ENCODE peak calls at places on chromosomes 3 and 15, in five cellular contexts. H is AG04450, C is kidney, K is upper lobe of right lung, J is Karpas-422. I is an unnamed sample. For H3K9me3, the result is how much of the 10 kb centered on the place peaks cover.

GRCh38 chr3:76824658-76825310 is 215.1 kb upstream of the ROBO2 start:
- DNase-seq in H (no peak), K (no peak), C (no peak), J (no peak), I (no peak)

GRCh38 chr3:160163259-160163878 is 61.9 kb upstream of the C3orf80 start:
- DNase-seq in H (peak), C (no peak), K (no peak), J (peak), I (no peak)

GRCh38 chr15:70236306-70237103 is 138.8 kb upstream of the TLE3 start:
- DNase-seq in C (no peak), H (peak), J (no peak), K (no peak), I (no peak)

GRCh38 chr3:94643400-94643799 is 580.5 kb downstream of the NSUN3 start:
- DNase-seq in J (no peak), K (no peak), H (no peak), C (no peak), I (no peak)

GRCh38 chr3:143811602-143812001 is 36.7 kb downstream of the SLC9A9 start:
- DNase-seq in J (no peak), H (no peak), C (no peak), K (no peak), I (peak)

GRCh38 chr3:189689625-189690024 is 58.4 kb downstream of the TP63 start:
- DNase-seq in J (no peak), C (no peak), K (no peak), H (no peak), I (no peak)

GRCh38 chr15:79154491-79155182 is 64.1 kb upstream of the RASGRF1 start:
- DNase-seq in C (no peak), H (no peak), J (peak), K (no peak), I (no peak)

GRCh38 chr15:29065571-29065970 is 179.8 kb downstream of the APBA2 start:
- DNase-seq in H (no peak), K (peak), J (no peak), C (no peak), I (no peak)

GRCh38 chr3:121592856-121593702 is at the start of gene FBXO40:
- DNase-seq in C (no peak), H (no peak), J (peak), K (no peak), I (peak)

GRCh38 chr3:122793568-122794416 is at the start of gene HSPBAP1:
- DNase-seq in K (peak), H (peak), J (peak), C (peak), I (peak)

GRCh38 chr3:38311941-38312340 is 29.8 kb downstream of the SLC22A14 start:
- DNase-seq in H (no peak), C (no peak), J (no peak), K (no peak), I (no peak)

GRCh38 chr3:46675843-46676567 is 17.5 kb downstream of the ALS2CL start:
- DNase-seq in K (peak), J (no peak), C (peak), H (no peak), I (peak)

GRCh38 chr3:79039192-79039591 is 728.6 kb downstream of the ROBO1 start:
- DNase-seq in C (no peak), J (no peak), K (no peak), H (no peak), I (no peak)

GRCh38 chr3:155664922-155665695 is 79.8 kb downstream of the PLCH1 start:
- DNase-seq in J (no peak), H (peak), C (no peak), K (no peak), I (peak)

GRCh38 chr15:41936649-41937567 is 35.4 kb downstream of the EHD4 start:
- DNase-seq in C (no peak), J (no peak), K (no peak), H (no peak), I (no peak)

GRCh38 chr3:25783661-25784512 is 644 bp upstream of the NGLY1 start:
- DNase-seq in C (peak), H (no peak), J (peak), K (no peak), I (peak)

GRCh38 chr15:36925671-36926421 is 174.5 kb downstream of the MEIS2 start:
- DNase-seq in K (no peak), J (no peak), C (no peak), H (no peak), I (no peak)

GRCh38 chr3:8746780-8747345 is 13.3 kb downstream of the CAV3 start:
- DNase-seq in K (no peak), H (no peak), J (no peak), C (no peak), I (no peak)

GRCh38 chr3:131303848-131304247 is 77.7 kb upstream of the NUDT16 start:
- DNase-seq in J (no peak), H (no peak), K (no peak), C (no peak), I (no peak)

GRCh38 chr15:90716317-90716975 is 700 bp upstream of the BLM start:
- DNase-seq in H (no peak), J (peak), C (no peak), K (no peak), I (no peak)

GRCh38 chr3:62415312-62415791 is 42.0 kb upstream of the FEZF2 start:
- DNase-seq in H (no peak), K (no peak), C (no peak), J (no peak), I (no peak)

GRCh38 chr3:45795882-45796765 is at the start of gene SLC6A20:
- DNase-seq in K (peak), H (no peak), J (no peak), C (no peak), I (no peak)

GRCh38 chr15:101455291-101455916 is 34.1 kb downstream of the PCSK6 start:
- DNase-seq in H (no peak), J (no peak), K (no peak), C (peak), I (peak)

GRCh38 chr15:89083246-89083645 is 5.0 kb upstream of the ABHD2 start:
- DNase-seq in J (no peak), K (no peak), C (no peak), H (no peak), I (no peak)

GRCh38 chr15:42159381-42160015 is 3.1 kb upstream of the PLA2G4F start:
- DNase-seq in J (no peak), K (peak), C (no peak), H (no peak), I (peak)

GRCh38 chr15:52021128-52021671 is 2.2 kb downstream of the MAPK6 start:
- DNase-seq in J (peak), K (no peak), C (no peak), H (peak), I (no peak)

GRCh38 chr3:71097557-71097956 is 486.0 kb downstream of the FOXP1 start:
- DNase-seq in H (no peak), K (no peak), C (no peak), J (no peak), I (no peak)

GRCh38 chr3:157317895-157318294 is 118.8 kb upstream of the PTX3 start:
- DNase-seq in J (no peak), C (no peak), H (no peak), K (no peak), I (no peak)

GRCh38 chr3:179551383-179551782 is 11.3 kb upstream of the ACTL6A start:
- DNase-seq in H (no peak), J (peak), C (no peak), K (no peak), I (no peak)

GRCh38 chr3:76010252-76010651 is 224.9 kb upstream of the ZNF717 start:
- DNase-seq in J (no peak), H (no peak), K (no peak), C (no peak), I (no peak)

GRCh38 chr3:29525254-29525881 is 244.5 kb downstream of the RBMS3 start:
- DNase-seq in J (no peak), H (no peak), K (no peak), C (peak), I (peak)

DNA sequence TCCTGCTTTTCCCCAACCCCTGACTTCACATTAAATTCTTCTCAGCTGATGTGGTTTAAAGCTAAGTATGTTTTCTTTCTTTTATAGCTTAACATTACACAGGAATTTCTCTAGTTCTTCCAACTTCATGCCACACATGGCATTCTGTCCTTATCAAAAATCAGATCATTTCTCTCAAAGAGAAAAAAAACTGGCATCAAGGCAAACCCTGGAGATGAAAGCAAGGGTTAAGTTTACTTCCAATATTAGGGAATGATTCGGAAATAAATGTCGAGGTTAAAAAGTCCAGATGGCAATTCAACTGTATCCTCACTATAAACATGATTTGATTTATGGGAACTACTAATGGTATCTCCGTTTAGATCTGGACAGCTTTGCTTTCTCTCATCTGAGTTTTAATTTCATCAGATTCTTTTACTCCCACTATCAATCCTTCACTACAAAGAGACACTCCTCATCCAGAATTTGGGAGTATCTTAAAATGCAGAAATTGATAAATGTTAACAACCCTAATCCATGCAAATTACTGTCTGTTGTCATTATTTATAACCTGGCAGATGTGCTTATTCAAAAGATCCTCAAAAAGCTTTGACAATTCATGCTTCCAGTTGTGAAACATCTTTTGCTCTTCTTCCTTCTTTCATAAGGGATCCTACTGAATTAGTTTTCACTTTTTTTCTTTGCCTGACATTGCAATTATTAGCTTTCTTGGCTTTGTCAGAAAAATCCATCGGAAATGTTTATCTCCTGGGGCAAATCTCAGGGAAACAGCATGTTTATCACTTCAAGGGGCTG is 903.1 kb downstream of the MCTP2 start:
- DNase-seq in H (no peak), J (no peak), C (no peak), K (no peak), I (no peak)
- H3K9me3 ChIP-seq in H (under half), J (under half), C (under half), K (under half), I (under half)

GRCh38 chr15:59352683-59353082 is 20.0 kb downstream of the MYO1E start:
- DNase-seq in J (no peak), C (no peak), K (no peak), H (no peak), I (no peak)

GRCh38 chr15:59355730-59356129 is 16.9 kb downstream of the MYO1E start:
- DNase-seq in C (no peak), K (no peak), H (no peak), J (no peak), I (no peak)

GRCh38 chr15:59352189-59352588 is 20.5 kb downstream of the MYO1E start:
- DNase-seq in H (no peak), K (no peak), J (no peak), C (no peak), I (no peak)

GRCh38 chr15:59350421-59350732 is 22.3 kb downstream of the MYO1E start:
- DNase-seq in H (no peak), J (no peak), K (no peak), C (no peak), I (no peak)

GRCh38 chr15:59353994-59354951 is 18.4 kb downstream of the MYO1E start:
- DNase-seq in H (no peak), J (no peak), K (no peak), C (no peak), I (no peak)
- H3K4me3 ChIP-seq in H (no peak), J (no peak), K (no peak), C (no peak), I (no peak)

GRCh38 chr15:25226360-25226759 is 212.5 kb downstream of the UBE3A start:
- DNase-seq in J (no peak), C (no peak), H (no peak), K (no peak), I (peak)
- H3K9me3 ChIP-seq in J (under half), C (under half), H (half or more), K (under half), I (under half)

GRCh38 chr3:41684802-41685740 is 276.8 kb downstream of the ULK4 start:
- DNase-seq in C (no peak), H (no peak), K (no peak), J (no peak), I (no peak)

GRCh38 chr3:41679412-41679811 is 282.5 kb downstream of the ULK4 start:
- DNase-seq in C (no peak), J (no peak), H (peak), K (no peak), I (no peak)

GRCh38 chr3:41682996-41683395 is 278.9 kb downstream of the ULK4 start:
- DNase-seq in H (peak), J (no peak), C (no peak), K (no peak), I (no peak)

GRCh38 chr3:41683666-41684350 is 278.1 kb downstream of the ULK4 start:
- DNase-seq in H (no peak), J (no peak), C (no peak), K (no peak), I (no peak)

GRCh38 chr3:41681479-41681878 is 280.4 kb downstream of the ULK4 start:
- DNase-seq in K (no peak), H (peak), C (no peak), J (no peak), I (no peak)
- H3K4me3 ChIP-seq in K (no peak), H (no peak), C (no peak), J (no peak), I (peak)